ENCODE peak calls at places on chromosomes 4 and X, in six cellular contexts. L, U, E, X, G and C are unnamed samples.

GRCh38 chrX:13699183-13699826 is 10.4 kb downstream of the RAB9A start:
- DNase-seq in L (no peak), X (no peak), E (no peak), G (no peak), U (no peak), C (no peak)

GRCh38 chrX:118878977-118879376 is 55.4 kb downstream of the ZCCHC12 start:
- DNase-seq in U (no peak), X (no peak), E (no peak), L (no peak), G (no peak), C (no peak)

GRCh38 chrX:73943572-73943899 is 360.4 kb upstream of the ZCCHC13 start:
- DNase-seq in L (no peak), U (no peak), X (no peak), E (no peak), G (no peak), C (no peak)

GRCh38 chrX:154805696-154806091 is 409 bp upstream of the MPP1 start:
- DNase-seq in L (no peak), E (no peak), X (peak; percentile 22), G (no peak), U (no peak), C (no peak)

GRCh38 chr4:99462875-99463464 is 27.8 kb upstream of the ADH7 start:
- DNase-seq in E (peak; percentile 31), X (peak; percentile 76), G (peak; percentile 74), U (peak; percentile 28), L (no peak), C (no peak)

GRCh38 chrX:20414066-20414465 is 147.4 kb upstream of the RPS6KA3 start:
- DNase-seq in X (no peak), L (no peak), E (no peak), U (no peak), G (no peak), C (no peak)

GRCh38 chr4:177699365-177700213 is 257.4 kb upstream of the AGA start:
- DNase-seq in L (no peak), E (no peak), X (peak; percentile 39), U (no peak), G (no peak), C (no peak)

GRCh38 chrX:26613951-26614350 is 398.0 kb downstream of the MAGEB5 start:
- DNase-seq in X (peak; percentile 22), U (no peak), L (no peak), E (no peak), G (no peak), C (no peak)

GRCh38 chrX:46184749-46185148 is 360.5 kb downstream of the ZNF674 start:
- DNase-seq in U (no peak), G (no peak), E (no peak), L (no peak), X (no peak), C (no peak)

GRCh38 chr4:124907881-124908280 is 195.3 kb upstream of the ANKRD50 start:
- DNase-seq in G (no peak), L (no peak), U (no peak), X (peak; percentile 85), E (no peak), C (no peak)

GRCh38 chrX:38868941-38869378 is 67.7 kb downstream of the MID1IP1 start:
- DNase-seq in L (no peak), G (peak; percentile 65), E (no peak), U (no peak), X (peak; percentile 58), C (no peak)

GRCh38 chr4:47531241-47531953 is 46.3 kb downstream of the ATP10D start:
- DNase-seq in U (peak; percentile 17), L (no peak), E (no peak), G (no peak), X (peak; percentile 94), C (peak; percentile 37)

DNA sequence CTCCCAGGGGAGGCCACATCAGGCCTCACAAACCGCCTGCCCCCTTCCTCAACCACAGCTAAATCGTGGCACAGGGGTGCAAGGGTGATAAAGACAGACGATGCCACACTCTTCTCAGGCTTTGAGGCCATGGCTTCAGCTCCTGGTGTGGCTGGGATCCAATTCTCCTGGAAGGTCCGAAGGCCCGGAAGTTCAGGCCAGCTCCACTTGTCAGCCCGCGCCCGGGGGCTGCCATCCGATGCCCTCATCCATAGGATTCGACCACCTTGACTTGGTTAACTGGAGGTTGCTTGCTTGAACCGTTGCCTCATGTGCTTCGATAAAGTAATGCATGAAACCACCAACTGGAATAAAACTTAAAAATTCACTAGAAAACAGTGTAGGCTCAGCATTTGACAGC is 8.2 kb downstream of the TEX13C start:
- DNase-seq in L (no peak), X (no peak), U (no peak), G (no peak), E (no peak), C (no peak)
- TF ChIP-seq CTCF in L (no peak), X (no peak), U (no peak), G (no peak), E (no peak), C (no peak)

GRCh38 chrX:102604327-102604726 is 5.0 kb downstream of the ARMCX5 start:
- DNase-seq in E (no peak), G (no peak), L (no peak), X (no peak), U (no peak), C (no peak)

GRCh38 chrX:102599950-102600579 is 750 bp downstream of the ARMCX5 start:
- DNase-seq in E (no peak), U (no peak), L (no peak), G (no peak), X (peak; percentile 39), C (no peak)

DNA sequence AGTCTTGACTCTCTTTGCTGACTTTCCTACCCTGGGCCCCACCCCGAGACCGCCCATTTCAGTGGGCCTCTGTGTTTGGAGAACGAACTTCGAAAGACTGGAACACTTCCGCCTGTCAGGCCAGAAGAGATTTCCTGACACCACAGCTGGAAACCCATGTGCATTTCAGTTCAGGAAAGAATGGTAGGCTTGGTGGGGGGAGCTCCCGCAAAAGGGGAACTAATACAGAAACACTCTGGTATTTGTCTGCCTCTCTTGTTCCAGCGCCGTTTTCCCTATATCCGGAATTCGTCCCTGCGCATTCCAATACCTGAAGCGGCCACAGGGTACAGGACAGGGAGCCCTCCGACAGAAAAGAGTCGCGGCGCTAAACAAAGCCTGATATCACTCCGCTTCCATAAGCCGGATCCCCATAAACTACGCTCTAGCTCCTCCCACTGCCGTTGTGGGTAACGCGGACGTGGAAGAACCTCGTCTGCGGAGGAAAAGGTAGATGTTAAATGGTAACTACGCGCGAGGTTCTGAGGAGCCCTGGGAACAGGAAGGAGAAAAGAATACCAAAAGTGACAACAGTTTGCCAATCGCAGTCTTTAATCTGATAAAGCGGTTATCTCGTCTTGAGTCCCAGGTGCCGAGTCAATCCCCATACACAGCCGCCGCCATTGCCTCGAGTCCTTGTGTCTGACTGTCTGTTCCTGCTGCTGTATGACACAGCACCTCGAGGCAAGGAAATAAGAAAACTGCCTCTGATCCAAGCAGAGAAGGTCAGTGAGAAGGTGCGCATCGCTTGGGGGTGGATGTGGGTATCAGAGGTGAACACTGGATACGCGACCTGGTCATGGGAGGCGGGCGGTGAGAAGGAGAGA is at the start of gene ARMCX5:
- DNase-seq in L (peak; percentile 65), X (peak; percentile 89), E (peak; percentile 71), U (peak; percentile 13), G (peak; percentile 84), C (peak; percentile 52)
- TF ChIP-seq CTCF in L (no peak), X (no peak), E (peak; percentile 27), U (no peak), G (no peak), C (no peak)

DNA sequence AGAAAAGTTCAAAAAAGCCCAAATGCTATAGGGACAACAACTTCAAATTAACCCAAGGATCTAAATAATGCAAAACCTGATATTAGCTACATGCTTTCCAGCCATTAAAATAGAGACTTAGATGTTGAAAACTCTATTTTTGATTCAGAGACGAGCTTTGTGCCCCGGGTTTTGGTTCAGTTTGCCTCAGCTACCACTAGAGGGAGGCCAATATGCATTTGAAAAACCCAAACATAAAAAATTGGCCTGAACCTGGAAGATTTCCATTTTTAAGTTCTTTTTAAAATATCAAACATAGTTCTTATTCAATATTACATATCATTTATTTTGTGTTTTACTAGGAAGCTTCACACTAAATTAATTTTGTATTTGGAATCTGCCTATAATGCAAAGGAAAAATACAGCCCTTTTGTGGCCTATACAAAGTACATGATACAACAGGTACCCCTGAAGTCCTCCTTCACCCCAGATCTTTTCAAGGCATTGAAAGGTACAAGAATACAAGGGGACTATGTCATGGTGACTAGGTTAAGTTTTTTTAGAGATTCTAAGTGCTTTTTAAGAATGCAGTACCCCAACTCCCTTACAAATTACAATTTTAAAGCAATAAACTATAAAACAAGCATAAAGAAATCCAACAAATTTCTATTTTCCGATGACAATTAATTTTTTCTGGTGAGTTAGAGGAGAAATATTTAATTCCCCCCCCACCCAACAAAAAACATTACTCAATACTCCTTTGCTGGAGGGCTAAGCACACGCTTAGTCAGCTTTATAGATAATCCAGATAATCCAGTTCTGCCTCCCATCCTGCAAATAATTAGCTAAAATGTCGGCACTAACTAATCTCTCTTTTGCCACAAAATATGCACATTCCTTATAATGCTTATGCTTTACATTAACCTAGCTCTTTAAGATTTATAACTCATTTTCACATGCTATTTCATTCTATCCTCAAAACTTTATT is 97.7 kb upstream of the PTPN13 start:
- DNase-seq in G (peak; percentile 67), X (peak; percentile 49), U (no peak), E (peak; percentile 17), L (no peak), C (no peak)
- TF ChIP-seq CTCF in G (peak; percentile 54), X (peak; percentile 85), U (peak; percentile 88), E (peak; percentile 79), L (peak; percentile 83), C (peak; percentile 61)

GRCh38 chr4:157013656-157014055 is 42.1 kb upstream of the PDGFC start:
- DNase-seq in E (no peak), X (no peak), U (no peak), G (no peak), L (no peak), C (no peak)

GRCh38 chr4:157012296-157012695 is 40.7 kb upstream of the PDGFC start:
- DNase-seq in G (no peak), E (no peak), U (no peak), L (no peak), X (no peak), C (no peak)

GRCh38 chr4:157018920-157019490 is 47.4 kb upstream of the PDGFC start:
- DNase-seq in L (no peak), E (no peak), X (no peak), U (no peak), G (no peak), C (no peak)

GRCh38 chr4:157012781-157013180 is 41.2 kb upstream of the PDGFC start:
- DNase-seq in E (no peak), X (peak; percentile 34), L (no peak), G (no peak), U (no peak), C (no peak)

DNA sequence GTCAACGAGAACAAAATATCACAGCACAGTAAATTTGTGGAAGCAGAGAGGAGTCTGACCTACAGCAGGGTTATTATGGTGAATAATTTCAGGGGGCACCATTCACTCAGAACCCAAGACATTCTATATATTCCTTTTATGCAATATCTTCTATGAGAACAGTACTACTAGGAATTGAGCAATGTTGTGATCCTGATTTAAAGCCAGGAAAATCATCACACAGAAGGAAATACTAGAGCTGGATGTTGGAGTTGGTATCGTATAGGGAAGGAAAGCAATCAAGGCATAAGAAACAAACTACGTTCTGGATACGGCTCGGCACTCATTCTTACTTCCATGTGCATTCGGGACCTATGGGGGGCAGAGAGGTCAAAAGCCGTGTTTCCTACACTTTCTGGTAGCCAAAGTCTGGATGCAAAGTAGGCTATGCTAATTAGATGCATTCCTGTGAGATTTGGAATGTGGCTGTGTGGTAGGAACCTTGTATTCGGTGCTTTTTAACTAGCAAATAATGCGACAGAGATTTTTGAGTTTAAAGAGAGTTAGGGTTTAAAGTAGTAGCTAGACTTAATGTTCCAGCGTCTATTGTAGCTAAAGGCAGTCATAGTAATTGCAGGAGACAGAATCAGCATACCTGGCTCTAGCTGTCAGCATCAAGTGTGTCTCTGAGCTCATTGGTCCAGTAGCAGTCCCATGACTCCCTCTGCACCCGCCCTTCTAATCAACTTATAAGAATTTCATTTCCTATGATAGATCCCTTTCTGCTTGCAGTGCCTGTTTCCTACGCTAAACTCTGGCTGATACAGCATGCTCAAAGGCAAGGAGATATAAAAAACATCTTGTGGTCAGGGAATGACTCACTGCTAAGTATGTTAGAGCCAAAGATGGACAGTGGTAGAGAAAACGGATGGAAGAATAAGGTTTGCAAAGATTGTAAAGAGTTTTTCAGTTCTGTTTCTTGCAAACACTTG is 43.3 kb upstream of the PDGFC start:
- DNase-seq in G (no peak), E (no peak), X (peak; percentile 92), U (no peak), L (no peak), C (no peak)
- TF ChIP-seq CTCF in G (no peak), E (no peak), X (no peak), U (no peak), L (no peak), C (no peak)